ENCODE peak calls at places on chromosomes 13 and 19, in five cellular contexts. One of them, this sample, is unnamed.

GRCh38 chr13:108276060-108276459 is 6.5 kb downstream of the TNFSF13B start:
- DNase-seq in transverse colon: no peak
- DNase-seq in upper lobe of right lung: no peak
- DNase-seq in fibroblast of lung: peak; percentile 75
- DNase-seq in lower lobe of right lung: no peak
- DNase-seq in this sample: peak; percentile 21

GRCh38 chr19:15123900-15124299 is 16.7 kb downstream of the SYDE1 start:
- DNase-seq in transverse colon: peak; percentile 66
- DNase-seq in upper lobe of right lung: no peak
- DNase-seq in fibroblast of lung: no peak
- DNase-seq in lower lobe of right lung: peak; percentile 53
- DNase-seq in this sample: peak; percentile 42

GRCh38 chr19:46605356-46605821 is 4.3 kb downstream of the CALM3 start:
- DNase-seq in transverse colon: no peak
- DNase-seq in upper lobe of right lung: peak; percentile 61
- DNase-seq in fibroblast of lung: no peak
- DNase-seq in lower lobe of right lung: peak; percentile 43
- DNase-seq in this sample: peak; percentile 20

GRCh38 chr13:42474954-42475353 is 99.0 kb upstream of the TNFSF11 start:
- DNase-seq in transverse colon: no peak
- DNase-seq in upper lobe of right lung: no peak
- DNase-seq in fibroblast of lung: peak; percentile 97
- DNase-seq in lower lobe of right lung: no peak
- DNase-seq in this sample: no peak

GRCh38 chr13:74444161-74444571 is 310.0 kb upstream of the KLF12 start:
- DNase-seq in transverse colon: no peak
- DNase-seq in upper lobe of right lung: no peak
- DNase-seq in fibroblast of lung: no peak
- DNase-seq in lower lobe of right lung: no peak
- DNase-seq in this sample: no peak

GRCh38 chr13:48994731-48995130 is 19.0 kb downstream of the FNDC3A start:
- DNase-seq in transverse colon: no peak
- DNase-seq in upper lobe of right lung: no peak
- DNase-seq in fibroblast of lung: peak; percentile 45
- DNase-seq in lower lobe of right lung: no peak
- DNase-seq in this sample: no peak

GRCh38 chr19:37778613-37779138 is 710 bp downstream of the ZNF573 start:
- DNase-seq in transverse colon: peak; percentile 10
- DNase-seq in upper lobe of right lung: no peak
- DNase-seq in fibroblast of lung: peak; percentile 14
- DNase-seq in lower lobe of right lung: no peak
- DNase-seq in this sample: no peak

GRCh38 chr19:19207637-19208582 is 3.8 kb upstream of the NCAN start:
- DNase-seq in transverse colon: no peak
- DNase-seq in upper lobe of right lung: no peak
- DNase-seq in fibroblast of lung: no peak
- DNase-seq in lower lobe of right lung: no peak
- DNase-seq in this sample: no peak

GRCh38 chr13:42458193-42458592 is 115.8 kb upstream of the TNFSF11 start:
- DNase-seq in transverse colon: no peak
- DNase-seq in upper lobe of right lung: no peak
- DNase-seq in fibroblast of lung: no peak
- DNase-seq in lower lobe of right lung: no peak
- DNase-seq in this sample: no peak

GRCh38 chr13:85812282-85812681 is 13.1 kb upstream of the SLITRK6 start:
- DNase-seq in transverse colon: no peak
- DNase-seq in upper lobe of right lung: no peak
- DNase-seq in fibroblast of lung: no peak
- DNase-seq in lower lobe of right lung: no peak
- DNase-seq in this sample: no peak

GRCh38 chr19:46198756-46199155 is 30.8 kb upstream of the IGFL1 start:
- DNase-seq in transverse colon: no peak
- DNase-seq in upper lobe of right lung: no peak
- DNase-seq in fibroblast of lung: no peak
- DNase-seq in lower lobe of right lung: no peak
- DNase-seq in this sample: no peak

GRCh38 chr13:45879666-45880065 is 28.1 kb upstream of the SIAH3 start:
- DNase-seq in transverse colon: peak; percentile 10
- DNase-seq in upper lobe of right lung: no peak
- DNase-seq in fibroblast of lung: no peak
- DNase-seq in lower lobe of right lung: no peak
- DNase-seq in this sample: no peak

GRCh38 chr19:10784257-10784656 is 51.8 kb downstream of the TMED1 start:
- DNase-seq in transverse colon: peak; percentile 34
- DNase-seq in upper lobe of right lung: no peak
- DNase-seq in fibroblast of lung: no peak
- DNase-seq in lower lobe of right lung: peak; percentile 68
- DNase-seq in this sample: no peak

DNA sequence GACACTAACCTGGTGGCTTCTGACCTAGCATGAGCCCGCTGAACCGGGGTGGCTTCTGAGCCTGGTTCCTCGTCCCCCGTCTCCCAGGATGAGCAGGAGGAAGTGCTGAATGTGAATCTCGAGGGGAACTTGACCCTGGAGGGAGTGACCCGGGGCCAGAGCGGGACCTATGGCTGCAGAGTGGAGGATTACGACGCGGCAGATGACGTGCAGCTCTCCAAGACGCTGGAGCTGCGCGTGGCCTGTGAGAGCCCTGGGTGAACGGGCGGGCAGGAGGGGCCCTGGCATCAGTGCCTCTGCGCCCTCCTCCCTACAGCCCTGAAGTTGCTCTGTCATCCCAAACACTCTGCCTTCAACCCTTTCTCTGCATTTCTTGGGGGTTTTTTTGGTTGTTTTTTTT is 5.6 kb downstream of the BCAM start:
- DNase-seq in transverse colon: no peak
- DNase-seq in upper lobe of right lung: no peak
- DNase-seq in fibroblast of lung: no peak
- DNase-seq in lower lobe of right lung: no peak
- DNase-seq in this sample: no peak
- H3K27ac ChIP-seq in transverse colon: no peak overlapping the region
- H3K27ac ChIP-seq in upper lobe of right lung: no peak overlapping the region
- H3K27ac ChIP-seq in fibroblast of lung: no peak overlapping the region
- H3K27ac ChIP-seq in lower lobe of right lung: no peak overlapping the region
- H3K27ac ChIP-seq in this sample: no peak overlapping the region

GRCh38 chr13:33202644-33203169 is 82.8 kb downstream of the STARD13 start:
- DNase-seq in transverse colon: no peak
- DNase-seq in upper lobe of right lung: no peak
- DNase-seq in fibroblast of lung: no peak
- DNase-seq in lower lobe of right lung: no peak
- DNase-seq in this sample: no peak
- H3K27ac ChIP-seq in transverse colon: peak overlapping the region; percentile 78
- H3K27ac ChIP-seq in upper lobe of right lung: no peak overlapping the region
- H3K27ac ChIP-seq in fibroblast of lung: no peak overlapping the region
- H3K27ac ChIP-seq in lower lobe of right lung: no peak overlapping the region
- H3K27ac ChIP-seq in this sample: no peak overlapping the region

GRCh38 chr13:100984349-100984748 is 309.8 kb upstream of the TMTC4 start:
- DNase-seq in transverse colon: no peak
- DNase-seq in upper lobe of right lung: no peak
- DNase-seq in fibroblast of lung: no peak
- DNase-seq in lower lobe of right lung: no peak
- DNase-seq in this sample: no peak
- H3K27ac ChIP-seq in transverse colon: no peak overlapping the region
- H3K27ac ChIP-seq in upper lobe of right lung: no peak overlapping the region
- H3K27ac ChIP-seq in fibroblast of lung: no peak overlapping the region
- H3K27ac ChIP-seq in lower lobe of right lung: no peak overlapping the region
- H3K27ac ChIP-seq in this sample: no peak overlapping the region

DNA sequence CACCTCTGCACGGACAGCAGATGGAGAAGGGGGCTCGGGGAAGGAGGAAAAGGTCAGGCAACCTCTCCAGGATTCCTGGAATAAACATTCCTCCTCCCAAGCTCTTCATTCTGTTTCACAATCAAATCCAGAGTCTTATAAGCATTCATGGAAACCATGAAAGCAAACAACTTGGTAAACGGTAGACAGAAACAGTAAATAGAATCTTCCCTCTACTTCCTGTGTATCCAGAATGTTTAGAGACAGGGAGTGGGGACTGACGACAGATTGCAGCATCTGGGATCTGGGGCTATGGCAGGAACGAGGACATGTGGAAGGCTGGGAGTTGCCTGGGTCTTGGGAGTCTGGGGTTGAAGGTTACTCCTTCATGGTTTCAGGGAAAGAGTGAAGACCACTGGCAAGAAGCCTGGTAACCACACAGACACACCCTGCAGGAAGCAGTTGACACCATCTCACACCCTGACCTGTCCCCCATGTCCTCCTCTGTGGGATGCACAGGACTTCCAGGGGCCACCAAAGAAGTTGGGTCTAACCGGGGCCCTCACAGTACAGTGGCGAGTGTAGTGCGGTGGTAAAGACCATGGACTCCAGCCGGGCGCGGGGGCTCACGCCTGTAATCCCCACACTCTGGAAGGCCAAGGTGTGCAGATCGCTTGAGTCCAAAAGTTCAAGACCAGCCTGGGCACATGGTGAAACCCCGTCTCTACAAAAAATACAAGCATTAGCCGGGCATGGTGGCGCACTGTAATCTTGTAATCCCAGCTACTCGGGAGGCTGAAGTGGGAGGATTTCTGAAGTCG is 10.7 kb upstream of the FFAR2 start:
- DNase-seq in transverse colon: peak; percentile 64
- DNase-seq in upper lobe of right lung: no peak
- DNase-seq in fibroblast of lung: peak; percentile 8
- DNase-seq in lower lobe of right lung: no peak
- DNase-seq in this sample: no peak
- H3K27ac ChIP-seq in transverse colon: peak overlapping the region; percentile 84
- H3K27ac ChIP-seq in upper lobe of right lung: peak overlapping the region; percentile 49
- H3K27ac ChIP-seq in fibroblast of lung: no peak overlapping the region
- H3K27ac ChIP-seq in lower lobe of right lung: peak overlapping the region; percentile 70
- H3K27ac ChIP-seq in this sample: no peak overlapping the region

This sample was measured in ovary.